ENCODE peak calls at places on chromosomes 13 and 19, in nine cellular contexts. One of them, this sample, is unnamed.

GRCh38 chr13:54078271-54078670 is 1049.7 kb downstream of the OLFM4 start:
- DNase-seq in stimulated activated CD4-positive, alpha-beta T cell treated with anti-CD3 and anti-CD28 coated beads, TNF-alpha, amount 100 ng/mL, for 48 hours: no peak
- DNase-seq in cardiac muscle cell: no peak
- DNase-seq in naive thymus-derived CD8-positive, alpha-beta T cell: no peak
- DNase-seq in NCI-H187 treated with DMSO at 0.1 percent for 48 hours: no peak
- DNase-seq in M059J: no peak
- DNase-seq in fibroblast of mammary gland: no peak
- DNase-seq in T-helper 17 cell: no peak
- DNase-seq in T-helper 2 cell: no peak
- DNase-seq in this sample: no peak

GRCh38 chr19:3116621-3117020 is 19.2 kb upstream of the GNA15 start:
- DNase-seq in stimulated activated CD4-positive, alpha-beta T cell treated with anti-CD3 and anti-CD28 coated beads, TNF-alpha, amount 100 ng/mL, for 48 hours: no peak
- DNase-seq in cardiac muscle cell: no peak
- DNase-seq in naive thymus-derived CD8-positive, alpha-beta T cell: no peak
- DNase-seq in NCI-H187 treated with DMSO at 0.1 percent for 48 hours: no peak
- DNase-seq in M059J: no peak
- DNase-seq in fibroblast of mammary gland: no peak
- DNase-seq in T-helper 17 cell: no peak
- DNase-seq in T-helper 2 cell: no peak
- DNase-seq in this sample: no peak

GRCh38 chr13:95624020-95624419 is 20.5 kb downstream of the DZIP1 start:
- DNase-seq in stimulated activated CD4-positive, alpha-beta T cell treated with anti-CD3 and anti-CD28 coated beads, TNF-alpha, amount 100 ng/mL, for 48 hours: no peak
- DNase-seq in cardiac muscle cell: peak
- DNase-seq in naive thymus-derived CD8-positive, alpha-beta T cell: peak
- DNase-seq in NCI-H187 treated with DMSO at 0.1 percent for 48 hours: no peak
- DNase-seq in M059J: peak
- DNase-seq in fibroblast of mammary gland: peak
- DNase-seq in T-helper 17 cell: no peak
- DNase-seq in T-helper 2 cell: no peak
- DNase-seq in this sample: no peak

GRCh38 chr13:78650725-78651083 is 8.3 kb downstream of the OBI1 start:
- DNase-seq in stimulated activated CD4-positive, alpha-beta T cell treated with anti-CD3 and anti-CD28 coated beads, TNF-alpha, amount 100 ng/mL, for 48 hours: no peak
- DNase-seq in cardiac muscle cell: no peak
- DNase-seq in naive thymus-derived CD8-positive, alpha-beta T cell: no peak
- DNase-seq in NCI-H187 treated with DMSO at 0.1 percent for 48 hours: no peak
- DNase-seq in M059J: no peak
- DNase-seq in fibroblast of mammary gland: no peak
- DNase-seq in T-helper 17 cell: no peak
- DNase-seq in T-helper 2 cell: no peak
- DNase-seq in this sample: no peak

GRCh38 chr19:12918253-12918652 is 840 bp downstream of the SYCE2 start:
- DNase-seq in stimulated activated CD4-positive, alpha-beta T cell treated with anti-CD3 and anti-CD28 coated beads, TNF-alpha, amount 100 ng/mL, for 48 hours: no peak
- DNase-seq in cardiac muscle cell: no peak
- DNase-seq in naive thymus-derived CD8-positive, alpha-beta T cell: no peak
- DNase-seq in NCI-H187 treated with DMSO at 0.1 percent for 48 hours: no peak
- DNase-seq in M059J: no peak
- DNase-seq in fibroblast of mammary gland: no peak
- DNase-seq in T-helper 17 cell: no peak
- DNase-seq in T-helper 2 cell: no peak
- DNase-seq in this sample: no peak

GRCh38 chr13:77698211-77699058 is 948 bp downstream of the SLAIN1 start:
- DNase-seq in stimulated activated CD4-positive, alpha-beta T cell treated with anti-CD3 and anti-CD28 coated beads, TNF-alpha, amount 100 ng/mL, for 48 hours: no peak
- DNase-seq in cardiac muscle cell: peak
- DNase-seq in naive thymus-derived CD8-positive, alpha-beta T cell: peak
- DNase-seq in NCI-H187 treated with DMSO at 0.1 percent for 48 hours: peak
- DNase-seq in M059J: peak
- DNase-seq in fibroblast of mammary gland: no peak
- DNase-seq in T-helper 17 cell: peak
- DNase-seq in T-helper 2 cell: peak
- DNase-seq in this sample: peak

GRCh38 chr13:98144501-98145350 is 1.8 kb downstream of the FARP1 start:
- DNase-seq in stimulated activated CD4-positive, alpha-beta T cell treated with anti-CD3 and anti-CD28 coated beads, TNF-alpha, amount 100 ng/mL, for 48 hours: no peak
- DNase-seq in cardiac muscle cell: peak
- DNase-seq in naive thymus-derived CD8-positive, alpha-beta T cell: no peak
- DNase-seq in NCI-H187 treated with DMSO at 0.1 percent for 48 hours: peak
- DNase-seq in M059J: peak
- DNase-seq in fibroblast of mammary gland: peak
- DNase-seq in T-helper 17 cell: no peak
- DNase-seq in T-helper 2 cell: no peak
- DNase-seq in this sample: no peak

GRCh38 chr13:99970761-99971575 is 599 bp downstream of the ZIC5 start:
- DNase-seq in stimulated activated CD4-positive, alpha-beta T cell treated with anti-CD3 and anti-CD28 coated beads, TNF-alpha, amount 100 ng/mL, for 48 hours: no peak
- DNase-seq in cardiac muscle cell: peak
- DNase-seq in naive thymus-derived CD8-positive, alpha-beta T cell: peak
- DNase-seq in NCI-H187 treated with DMSO at 0.1 percent for 48 hours: no peak
- DNase-seq in M059J: no peak
- DNase-seq in fibroblast of mammary gland: no peak
- DNase-seq in T-helper 17 cell: no peak
- DNase-seq in T-helper 2 cell: no peak
- DNase-seq in this sample: no peak

GRCh38 chr13:75226092-75226491 is 255.9 kb downstream of the TBC1D4 start:
- DNase-seq in stimulated activated CD4-positive, alpha-beta T cell treated with anti-CD3 and anti-CD28 coated beads, TNF-alpha, amount 100 ng/mL, for 48 hours: no peak
- DNase-seq in cardiac muscle cell: no peak
- DNase-seq in naive thymus-derived CD8-positive, alpha-beta T cell: no peak
- DNase-seq in NCI-H187 treated with DMSO at 0.1 percent for 48 hours: no peak
- DNase-seq in M059J: peak
- DNase-seq in fibroblast of mammary gland: peak
- DNase-seq in T-helper 17 cell: no peak
- DNase-seq in T-helper 2 cell: no peak
- DNase-seq in this sample: no peak

GRCh38 chr19:8897106-8897505 is 64.9 kb downstream of the MBD3L1 start:
- DNase-seq in stimulated activated CD4-positive, alpha-beta T cell treated with anti-CD3 and anti-CD28 coated beads, TNF-alpha, amount 100 ng/mL, for 48 hours: no peak
- DNase-seq in cardiac muscle cell: no peak
- DNase-seq in naive thymus-derived CD8-positive, alpha-beta T cell: no peak
- DNase-seq in NCI-H187 treated with DMSO at 0.1 percent for 48 hours: no peak
- DNase-seq in M059J: peak
- DNase-seq in fibroblast of mammary gland: no peak
- DNase-seq in T-helper 17 cell: no peak
- DNase-seq in T-helper 2 cell: no peak
- DNase-seq in this sample: no peak

GRCh38 chr13:46359731-46360130 is 27.3 kb downstream of the RUBCNL start:
- DNase-seq in stimulated activated CD4-positive, alpha-beta T cell treated with anti-CD3 and anti-CD28 coated beads, TNF-alpha, amount 100 ng/mL, for 48 hours: no peak
- DNase-seq in cardiac muscle cell: no peak
- DNase-seq in naive thymus-derived CD8-positive, alpha-beta T cell: no peak
- DNase-seq in NCI-H187 treated with DMSO at 0.1 percent for 48 hours: no peak
- DNase-seq in M059J: no peak
- DNase-seq in fibroblast of mammary gland: peak
- DNase-seq in T-helper 17 cell: no peak
- DNase-seq in T-helper 2 cell: no peak
- DNase-seq in this sample: no peak

GRCh38 chr13:28052945-28053344 is 47.4 kb downstream of the FLT3 start:
- DNase-seq in stimulated activated CD4-positive, alpha-beta T cell treated with anti-CD3 and anti-CD28 coated beads, TNF-alpha, amount 100 ng/mL, for 48 hours: no peak
- DNase-seq in cardiac muscle cell: no peak
- DNase-seq in naive thymus-derived CD8-positive, alpha-beta T cell: no peak
- DNase-seq in NCI-H187 treated with DMSO at 0.1 percent for 48 hours: no peak
- DNase-seq in M059J: no peak
- DNase-seq in fibroblast of mammary gland: no peak
- DNase-seq in T-helper 17 cell: no peak
- DNase-seq in T-helper 2 cell: no peak
- DNase-seq in this sample: no peak

GRCh38 chr19:588093-588742 is 1.5 kb upstream of the HCN2 start:
- DNase-seq in stimulated activated CD4-positive, alpha-beta T cell treated with anti-CD3 and anti-CD28 coated beads, TNF-alpha, amount 100 ng/mL, for 48 hours: peak
- DNase-seq in cardiac muscle cell: peak
- DNase-seq in naive thymus-derived CD8-positive, alpha-beta T cell: peak
- DNase-seq in NCI-H187 treated with DMSO at 0.1 percent for 48 hours: peak
- DNase-seq in M059J: peak
- DNase-seq in fibroblast of mammary gland: peak
- DNase-seq in T-helper 17 cell: peak
- DNase-seq in T-helper 2 cell: peak
- DNase-seq in this sample: no peak

GRCh38 chr19:18062043-18062442 is 24.7 kb downstream of the IL12RB1 start:
- DNase-seq in stimulated activated CD4-positive, alpha-beta T cell treated with anti-CD3 and anti-CD28 coated beads, TNF-alpha, amount 100 ng/mL, for 48 hours: no peak
- DNase-seq in cardiac muscle cell: no peak
- DNase-seq in naive thymus-derived CD8-positive, alpha-beta T cell: no peak
- DNase-seq in NCI-H187 treated with DMSO at 0.1 percent for 48 hours: peak
- DNase-seq in M059J: no peak
- DNase-seq in fibroblast of mammary gland: no peak
- DNase-seq in T-helper 17 cell: no peak
- DNase-seq in T-helper 2 cell: no peak
- DNase-seq in this sample: no peak

GRCh38 chr19:39416626-39417120 is 4.2 kb downstream of the PLEKHG2 start:
- DNase-seq in stimulated activated CD4-positive, alpha-beta T cell treated with anti-CD3 and anti-CD28 coated beads, TNF-alpha, amount 100 ng/mL, for 48 hours: no peak
- DNase-seq in cardiac muscle cell: no peak
- DNase-seq in naive thymus-derived CD8-positive, alpha-beta T cell: no peak
- DNase-seq in NCI-H187 treated with DMSO at 0.1 percent for 48 hours: no peak
- DNase-seq in M059J: no peak
- DNase-seq in fibroblast of mammary gland: no peak
- DNase-seq in T-helper 17 cell: no peak
- DNase-seq in T-helper 2 cell: no peak
- DNase-seq in this sample: no peak

GRCh38 chr13:50800091-50800739 is 43.3 kb downstream of the DLEU7 start:
- DNase-seq in stimulated activated CD4-positive, alpha-beta T cell treated with anti-CD3 and anti-CD28 coated beads, TNF-alpha, amount 100 ng/mL, for 48 hours: no peak
- DNase-seq in cardiac muscle cell: no peak
- DNase-seq in naive thymus-derived CD8-positive, alpha-beta T cell: no peak
- DNase-seq in NCI-H187 treated with DMSO at 0.1 percent for 48 hours: no peak
- DNase-seq in M059J: no peak
- DNase-seq in fibroblast of mammary gland: no peak
- DNase-seq in T-helper 17 cell: no peak
- DNase-seq in T-helper 2 cell: no peak
- DNase-seq in this sample: no peak

GRCh38 chr19:16559896-16560295 is 12.3 kb downstream of the SLC35E1 start:
- DNase-seq in stimulated activated CD4-positive, alpha-beta T cell treated with anti-CD3 and anti-CD28 coated beads, TNF-alpha, amount 100 ng/mL, for 48 hours: no peak
- DNase-seq in cardiac muscle cell: no peak
- DNase-seq in naive thymus-derived CD8-positive, alpha-beta T cell: no peak
- DNase-seq in NCI-H187 treated with DMSO at 0.1 percent for 48 hours: no peak
- DNase-seq in M059J: no peak
- DNase-seq in fibroblast of mammary gland: no peak
- DNase-seq in T-helper 17 cell: no peak
- DNase-seq in T-helper 2 cell: no peak
- DNase-seq in this sample: no peak

GRCh38 chr13:20360835-20361412 is 128.8 kb upstream of the GJB6 start:
- DNase-seq in stimulated activated CD4-positive, alpha-beta T cell treated with anti-CD3 and anti-CD28 coated beads, TNF-alpha, amount 100 ng/mL, for 48 hours: no peak
- DNase-seq in cardiac muscle cell: no peak
- DNase-seq in naive thymus-derived CD8-positive, alpha-beta T cell: no peak
- DNase-seq in NCI-H187 treated with DMSO at 0.1 percent for 48 hours: no peak
- DNase-seq in M059J: no peak
- DNase-seq in fibroblast of mammary gland: peak
- DNase-seq in T-helper 17 cell: no peak
- DNase-seq in T-helper 2 cell: no peak
- DNase-seq in this sample: no peak

GRCh38 chr13:20351279-20352022 is 119.3 kb upstream of the GJB6 start:
- DNase-seq in stimulated activated CD4-positive, alpha-beta T cell treated with anti-CD3 and anti-CD28 coated beads, TNF-alpha, amount 100 ng/mL, for 48 hours: no peak
- DNase-seq in cardiac muscle cell: no peak
- DNase-seq in naive thymus-derived CD8-positive, alpha-beta T cell: no peak
- DNase-seq in NCI-H187 treated with DMSO at 0.1 percent for 48 hours: no peak
- DNase-seq in M059J: peak
- DNase-seq in fibroblast of mammary gland: peak
- DNase-seq in T-helper 17 cell: no peak
- DNase-seq in T-helper 2 cell: no peak
- DNase-seq in this sample: no peak

GRCh38 chr19:6947745-6948144 is 60.4 kb downstream of the ADGRE1 start:
- DNase-seq in stimulated activated CD4-positive, alpha-beta T cell treated with anti-CD3 and anti-CD28 coated beads, TNF-alpha, amount 100 ng/mL, for 48 hours: peak
- DNase-seq in cardiac muscle cell: no peak
- DNase-seq in naive thymus-derived CD8-positive, alpha-beta T cell: no peak
- DNase-seq in NCI-H187 treated with DMSO at 0.1 percent for 48 hours: no peak
- DNase-seq in M059J: peak
- DNase-seq in fibroblast of mammary gland: peak
- DNase-seq in T-helper 17 cell: no peak
- DNase-seq in T-helper 2 cell: no peak
- DNase-seq in this sample: no peak

GRCh38 chr13:28128030-28128429 is 10.3 kb upstream of the PAN3 start:
- DNase-seq in stimulated activated CD4-positive, alpha-beta T cell treated with anti-CD3 and anti-CD28 coated beads, TNF-alpha, amount 100 ng/mL, for 48 hours: no peak
- DNase-seq in cardiac muscle cell: no peak
- DNase-seq in naive thymus-derived CD8-positive, alpha-beta T cell: no peak
- DNase-seq in NCI-H187 treated with DMSO at 0.1 percent for 48 hours: no peak
- DNase-seq in M059J: no peak
- DNase-seq in fibroblast of mammary gland: no peak
- DNase-seq in T-helper 17 cell: no peak
- DNase-seq in T-helper 2 cell: no peak
- DNase-seq in this sample: no peak

GRCh38 chr13:109297628-109298027 is 488.8 kb downstream of the IRS2 start:
- DNase-seq in stimulated activated CD4-positive, alpha-beta T cell treated with anti-CD3 and anti-CD28 coated beads, TNF-alpha, amount 100 ng/mL, for 48 hours: no peak
- DNase-seq in cardiac muscle cell: no peak
- DNase-seq in naive thymus-derived CD8-positive, alpha-beta T cell: no peak
- DNase-seq in NCI-H187 treated with DMSO at 0.1 percent for 48 hours: no peak
- DNase-seq in M059J: peak
- DNase-seq in fibroblast of mammary gland: peak
- DNase-seq in T-helper 17 cell: no peak
- DNase-seq in T-helper 2 cell: no peak
- DNase-seq in this sample: no peak

GRCh38 chr19:11538232-11539036 is at the start of gene CNN1:
- DNase-seq in stimulated activated CD4-positive, alpha-beta T cell treated with anti-CD3 and anti-CD28 coated beads, TNF-alpha, amount 100 ng/mL, for 48 hours: no peak
- DNase-seq in cardiac muscle cell: peak
- DNase-seq in naive thymus-derived CD8-positive, alpha-beta T cell: no peak
- DNase-seq in NCI-H187 treated with DMSO at 0.1 percent for 48 hours: no peak
- DNase-seq in M059J: peak
- DNase-seq in fibroblast of mammary gland: peak
- DNase-seq in T-helper 17 cell: no peak
- DNase-seq in T-helper 2 cell: no peak
- DNase-seq in this sample: no peak

GRCh38 chr19:35715981-35716734 is 1.6 kb upstream of the KMT2B start:
- DNase-seq in stimulated activated CD4-positive, alpha-beta T cell treated with anti-CD3 and anti-CD28 coated beads, TNF-alpha, amount 100 ng/mL, for 48 hours: no peak
- DNase-seq in cardiac muscle cell: peak
- DNase-seq in naive thymus-derived CD8-positive, alpha-beta T cell: peak
- DNase-seq in NCI-H187 treated with DMSO at 0.1 percent for 48 hours: no peak
- DNase-seq in M059J: no peak
- DNase-seq in fibroblast of mammary gland: no peak
- DNase-seq in T-helper 17 cell: no peak
- DNase-seq in T-helper 2 cell: no peak
- DNase-seq in this sample: peak

GRCh38 chr19:44660081-44660480 is 11.2 kb upstream of the CEACAM19 start:
- DNase-seq in stimulated activated CD4-positive, alpha-beta T cell treated with anti-CD3 and anti-CD28 coated beads, TNF-alpha, amount 100 ng/mL, for 48 hours: no peak
- DNase-seq in cardiac muscle cell: no peak
- DNase-seq in naive thymus-derived CD8-positive, alpha-beta T cell: no peak
- DNase-seq in NCI-H187 treated with DMSO at 0.1 percent for 48 hours: no peak
- DNase-seq in M059J: no peak
- DNase-seq in fibroblast of mammary gland: no peak
- DNase-seq in T-helper 17 cell: no peak
- DNase-seq in T-helper 2 cell: no peak
- DNase-seq in this sample: no peak

GRCh38 chr13:97194473-97194872 is 27.7 kb upstream of the MBNL2 start:
- DNase-seq in stimulated activated CD4-positive, alpha-beta T cell treated with anti-CD3 and anti-CD28 coated beads, TNF-alpha, amount 100 ng/mL, for 48 hours: no peak
- DNase-seq in cardiac muscle cell: no peak
- DNase-seq in naive thymus-derived CD8-positive, alpha-beta T cell: no peak
- DNase-seq in NCI-H187 treated with DMSO at 0.1 percent for 48 hours: no peak
- DNase-seq in M059J: peak
- DNase-seq in fibroblast of mammary gland: peak
- DNase-seq in T-helper 17 cell: no peak
- DNase-seq in T-helper 2 cell: no peak
- DNase-seq in this sample: no peak

GRCh38 chr19:47682939-47683338 is 30.3 kb upstream of the EHD2 start:
- DNase-seq in stimulated activated CD4-positive, alpha-beta T cell treated with anti-CD3 and anti-CD28 coated beads, TNF-alpha, amount 100 ng/mL, for 48 hours: no peak
- DNase-seq in cardiac muscle cell: no peak
- DNase-seq in naive thymus-derived CD8-positive, alpha-beta T cell: no peak
- DNase-seq in NCI-H187 treated with DMSO at 0.1 percent for 48 hours: no peak
- DNase-seq in M059J: no peak
- DNase-seq in fibroblast of mammary gland: no peak
- DNase-seq in T-helper 17 cell: no peak
- DNase-seq in T-helper 2 cell: no peak
- DNase-seq in this sample: no peak

GRCh38 chr13:32330438-32330837 is 15.1 kb downstream of the BRCA2 start:
- DNase-seq in stimulated activated CD4-positive, alpha-beta T cell treated with anti-CD3 and anti-CD28 coated beads, TNF-alpha, amount 100 ng/mL, for 48 hours: no peak
- DNase-seq in cardiac muscle cell: no peak
- DNase-seq in naive thymus-derived CD8-positive, alpha-beta T cell: no peak
- DNase-seq in NCI-H187 treated with DMSO at 0.1 percent for 48 hours: no peak
- DNase-seq in M059J: peak
- DNase-seq in fibroblast of mammary gland: peak
- DNase-seq in T-helper 17 cell: no peak
- DNase-seq in T-helper 2 cell: no peak
- DNase-seq in this sample: no peak

GRCh38 chr19:10501971-10502523 is 1.1 kb downstream of the KEAP1 start:
- DNase-seq in stimulated activated CD4-positive, alpha-beta T cell treated with anti-CD3 and anti-CD28 coated beads, TNF-alpha, amount 100 ng/mL, for 48 hours: no peak
- DNase-seq in cardiac muscle cell: peak
- DNase-seq in naive thymus-derived CD8-positive, alpha-beta T cell: peak
- DNase-seq in NCI-H187 treated with DMSO at 0.1 percent for 48 hours: no peak
- DNase-seq in M059J: peak
- DNase-seq in fibroblast of mammary gland: no peak
- DNase-seq in T-helper 17 cell: no peak
- DNase-seq in T-helper 2 cell: no peak
- DNase-seq in this sample: peak

GRCh38 chr19:5271145-5271544 is 69.5 kb downstream of the PTPRS start:
- DNase-seq in stimulated activated CD4-positive, alpha-beta T cell treated with anti-CD3 and anti-CD28 coated beads, TNF-alpha, amount 100 ng/mL, for 48 hours: no peak
- DNase-seq in cardiac muscle cell: no peak
- DNase-seq in naive thymus-derived CD8-positive, alpha-beta T cell: no peak
- DNase-seq in NCI-H187 treated with DMSO at 0.1 percent for 48 hours: no peak
- DNase-seq in M059J: no peak
- DNase-seq in fibroblast of mammary gland: peak
- DNase-seq in T-helper 17 cell: no peak
- DNase-seq in T-helper 2 cell: no peak
- DNase-seq in this sample: no peak

GRCh38 chr19:7554990-7555864 is 19.7 kb downstream of the PNPLA6 start:
- DNase-seq in stimulated activated CD4-positive, alpha-beta T cell treated with anti-CD3 and anti-CD28 coated beads, TNF-alpha, amount 100 ng/mL, for 48 hours: no peak
- DNase-seq in cardiac muscle cell: peak
- DNase-seq in naive thymus-derived CD8-positive, alpha-beta T cell: no peak
- DNase-seq in NCI-H187 treated with DMSO at 0.1 percent for 48 hours: no peak
- DNase-seq in M059J: no peak
- DNase-seq in fibroblast of mammary gland: no peak
- DNase-seq in T-helper 17 cell: no peak
- DNase-seq in T-helper 2 cell: no peak
- DNase-seq in this sample: no peak

This sample was measured in spleen.